ENCODE peak calls at places on chromosomes 16 and 17, in four cellular contexts. One of them, this sample, is unnamed.

GRCh38 chr16:16033208-16033717 is 83.8 kb downstream of the ABCC1 start:
- DNase-seq in effector CD4-positive, alpha-beta T cell: no peak
- DNase-seq in amniotic stem cell: no peak
- DNase-seq in breast epithelium: no peak
- DNase-seq in this sample: no peak

GRCh38 chr17:38735161-38735997 is 5.2 kb downstream of the CISD3 start:
- DNase-seq in effector CD4-positive, alpha-beta T cell: peak
- DNase-seq in amniotic stem cell: peak
- DNase-seq in breast epithelium: no peak
- DNase-seq in this sample: no peak

GRCh38 chr17:45127583-45128300 is 4.6 kb downstream of the PLCD3 start:
- DNase-seq in amniotic stem cell: no peak
- DNase-seq in effector CD4-positive, alpha-beta T cell: no peak
- DNase-seq in breast epithelium: peak
- DNase-seq in this sample: no peak

GRCh38 chr16:79212114-79212791 is 388.3 kb downstream of the MAF start:
- DNase-seq in amniotic stem cell: no peak
- DNase-seq in effector CD4-positive, alpha-beta T cell: no peak
- DNase-seq in breast epithelium: no peak
- DNase-seq in this sample: no peak

GRCh38 chr16:10665166-10665565 is 29.6 kb downstream of the TEKT5 start:
- DNase-seq in breast epithelium: no peak
- DNase-seq in amniotic stem cell: no peak
- DNase-seq in effector CD4-positive, alpha-beta T cell: no peak
- DNase-seq in this sample: no peak

GRCh38 chr17:39699818-39700147 is at the start of gene ERBB2:
- DNase-seq in amniotic stem cell: peak
- DNase-seq in effector CD4-positive, alpha-beta T cell: no peak
- DNase-seq in breast epithelium: peak
- DNase-seq in this sample: no peak

GRCh38 chr17:74749262-74750038 is 1.0 kb downstream of the NHERF1 start:
- DNase-seq in effector CD4-positive, alpha-beta T cell: no peak
- DNase-seq in amniotic stem cell: no peak
- DNase-seq in breast epithelium: no peak
- DNase-seq in this sample: no peak

GRCh38 chr17:28443901-28444638 is 29.4 kb upstream of the SLC13A2 start:
- DNase-seq in breast epithelium: no peak
- DNase-seq in effector CD4-positive, alpha-beta T cell: no peak
- DNase-seq in amniotic stem cell: no peak
- DNase-seq in this sample: no peak

GRCh38 chr17:9356488-9356911 is 219.1 kb downstream of the STX8 start:
- DNase-seq in effector CD4-positive, alpha-beta T cell: no peak
- DNase-seq in breast epithelium: no peak
- DNase-seq in amniotic stem cell: no peak
- DNase-seq in this sample: no peak

GRCh38 chr17:33260638-33261037 is 32.5 kb downstream of the ASIC2 start:
- DNase-seq in effector CD4-positive, alpha-beta T cell: no peak
- DNase-seq in amniotic stem cell: no peak
- DNase-seq in breast epithelium: no peak
- DNase-seq in this sample: no peak

GRCh38 chr16:68362952-68363846 is 52.4 kb downstream of the PRMT7 start:
- DNase-seq in amniotic stem cell: no peak
- DNase-seq in breast epithelium: no peak
- DNase-seq in effector CD4-positive, alpha-beta T cell: no peak
- DNase-seq in this sample: no peak

GRCh38 chr16:72400257-72401078 is 228.5 kb upstream of the PMFBP1 start:
- DNase-seq in amniotic stem cell: peak
- DNase-seq in effector CD4-positive, alpha-beta T cell: no peak
- DNase-seq in breast epithelium: no peak
- DNase-seq in this sample: no peak

GRCh38 chr16:72763927-72764628 is 283.9 kb downstream of the ZFHX3 start:
- DNase-seq in amniotic stem cell: no peak
- DNase-seq in effector CD4-positive, alpha-beta T cell: no peak
- DNase-seq in breast epithelium: no peak
- DNase-seq in this sample: no peak

GRCh38 chr16:75099738-75100615 is 16.6 kb downstream of the LDHD start:
- DNase-seq in effector CD4-positive, alpha-beta T cell: no peak
- DNase-seq in breast epithelium: no peak
- DNase-seq in amniotic stem cell: no peak
- DNase-seq in this sample: no peak

GRCh38 chr17:72579990-72580320 is 459.1 kb downstream of the SOX9 start:
- DNase-seq in effector CD4-positive, alpha-beta T cell: no peak
- DNase-seq in breast epithelium: no peak
- DNase-seq in amniotic stem cell: no peak
- DNase-seq in this sample: no peak

GRCh38 chr17:71460943-71461342 is 659.9 kb upstream of the SOX9 start:
- DNase-seq in amniotic stem cell: no peak
- DNase-seq in breast epithelium: no peak
- DNase-seq in effector CD4-positive, alpha-beta T cell: no peak
- DNase-seq in this sample: no peak

GRCh38 chr17:45338023-45338781 is 21.4 kb upstream of the MAP3K14 start:
- DNase-seq in amniotic stem cell: no peak
- DNase-seq in effector CD4-positive, alpha-beta T cell: no peak
- DNase-seq in breast epithelium: no peak
- DNase-seq in this sample: no peak

GRCh38 chr17:59371426-59372099 is 40.1 kb downstream of the YPEL2 start:
- DNase-seq in amniotic stem cell: no peak
- DNase-seq in effector CD4-positive, alpha-beta T cell: no peak
- DNase-seq in breast epithelium: no peak
- DNase-seq in this sample: no peak

GRCh38 chr17:80790021-80790765 is 201.4 kb upstream of the CHMP6 start:
- DNase-seq in breast epithelium: no peak
- DNase-seq in amniotic stem cell: no peak
- DNase-seq in effector CD4-positive, alpha-beta T cell: no peak
- DNase-seq in this sample: no peak

GRCh38 chr16:84275562-84276151 is 19.0 kb upstream of the WFDC1 start:
- DNase-seq in effector CD4-positive, alpha-beta T cell: no peak
- DNase-seq in breast epithelium: no peak
- DNase-seq in amniotic stem cell: no peak
- DNase-seq in this sample: no peak

GRCh38 chr17:40111221-40112128 is 10.3 kb upstream of the MSL1 start:
- DNase-seq in effector CD4-positive, alpha-beta T cell: peak
- DNase-seq in amniotic stem cell: peak
- DNase-seq in breast epithelium: peak
- DNase-seq in this sample: peak

GRCh38 chr16:78654929-78655328 is 555.5 kb downstream of the WWOX start:
- DNase-seq in effector CD4-positive, alpha-beta T cell: no peak
- DNase-seq in breast epithelium: no peak
- DNase-seq in amniotic stem cell: no peak
- DNase-seq in this sample: no peak

GRCh38 chr16:11576427-11577289 is 10.1 kb downstream of the LITAF start:
- DNase-seq in amniotic stem cell: no peak
- DNase-seq in effector CD4-positive, alpha-beta T cell: no peak
- DNase-seq in breast epithelium: no peak
- DNase-seq in this sample: no peak

GRCh38 chr16:87392823-87393679 is 915 bp downstream of the MAP1LC3B start:
- DNase-seq in effector CD4-positive, alpha-beta T cell: peak
- DNase-seq in breast epithelium: peak
- DNase-seq in amniotic stem cell: no peak
- DNase-seq in this sample: no peak

GRCh38 chr16:77387075-77387474 is 47.8 kb downstream of the ADAMTS18 start:
- DNase-seq in breast epithelium: no peak
- DNase-seq in amniotic stem cell: no peak
- DNase-seq in effector CD4-positive, alpha-beta T cell: no peak
- DNase-seq in this sample: no peak

GRCh38 chr16:2689968-2690830 is 7.9 kb downstream of the KCTD5 start:
- DNase-seq in effector CD4-positive, alpha-beta T cell: no peak
- DNase-seq in amniotic stem cell: no peak
- DNase-seq in breast epithelium: no peak
- DNase-seq in this sample: no peak

This sample was measured in thoracic aorta.